ENCODE peak calls at places on chromosomes 11 and 22, in four cellular contexts. F is BJ; Q is adipocyte; C is naive thymus-derived CD4-positive, alpha-beta T cell. P is an unnamed sample.

GRCh38 chr22:45964926-45965564 is 11.9 kb downstream of the WNT7B start:
- DNase-seq in F (no peak), Q (no peak), C (no peak), P (no peak)

GRCh38 chr11:46299425-46300067 is 22.1 kb downstream of the CREB3L1 start:
- DNase-seq in F (no peak), Q (no peak), C (no peak), P (no peak)

GRCh38 chr11:96134622-96135021 is 208.4 kb downstream of the MAML2 start:
- DNase-seq in F (no peak), Q (peak; percentile 57), C (no peak), P (no peak)

GRCh38 chr22:25630446-25630845 is 66.0 kb downstream of the GRK3 start:
- DNase-seq in F (peak; percentile 1), Q (no peak), C (no peak), P (no peak)

GRCh38 chr11:74321487-74322188 is 10.2 kb upstream of the P4HA3 start:
- DNase-seq in F (peak; percentile 32), Q (peak; percentile 62), C (no peak), P (no peak)

GRCh38 chr11:127825185-127825584 is 762.2 kb downstream of the ETS1 start:
- DNase-seq in F (no peak), Q (no peak), C (no peak), P (no peak)

GRCh38 chr11:44613081-44613628 is 47.7 kb downstream of the CD82 start:
- DNase-seq in F (no peak), Q (no peak), C (no peak), P (no peak)

GRCh38 chr11:6587360-6587953 is 16.0 kb downstream of the RRP8 start:
- DNase-seq in F (no peak), Q (no peak), C (no peak), P (no peak)

GRCh38 chr22:45341503-45341902 is 31.8 kb downstream of the FAM118A start:
- DNase-seq in F (no peak), Q (no peak), C (peak; percentile 36), P (no peak)

GRCh38 chr11:8110396-8110795 is 29.4 kb downstream of the TUB start:
- DNase-seq in F (no peak), Q (no peak), C (no peak), P (no peak)

GRCh38 chr11:102279641-102280170 is 37.6 kb upstream of the BIRC3 start:
- DNase-seq in F (no peak), Q (peak; percentile 74), C (no peak), P (no peak)

GRCh38 chr11:46120361-46120710 is 918 bp downstream of the PHF21A start:
- DNase-seq in F (no peak), Q (peak; percentile 53), C (peak; percentile 41), P (no peak)

GRCh38 chr11:128929991-128930390 is 12.7 kb downstream of the TP53AIP1 start:
- DNase-seq in F (no peak), Q (peak; percentile 19), C (no peak), P (no peak)

GRCh38 chr22:32120603-32121002 is 38.5 kb downstream of the C22orf42 start:
- DNase-seq in F (no peak), Q (no peak), C (no peak), P (no peak)

GRCh38 chr11:95152878-95153856 is 63.5 kb downstream of the ENDOD1 start:
- DNase-seq in F (no peak), Q (no peak), C (no peak), P (no peak)

GRCh38 chr22:50184541-50185383 is 951 bp upstream of the TRABD start:
- DNase-seq in F (no peak), Q (no peak), C (no peak), P (no peak)

GRCh38 chr11:64744544-64745218 is 739 bp upstream of the RASGRP2 start:
- DNase-seq in F (no peak), Q (peak; percentile 26), C (peak; percentile 61), P (no peak)

GRCh38 chr11:35619754-35620640 is 1.7 kb downstream of the FJX1 start:
- DNase-seq in F (no peak), Q (peak; percentile 45), C (no peak), P (no peak)

GRCh38 chr11:69297926-69298777 is 4.2 kb downstream of the MYEOV start:
- DNase-seq in F (peak; percentile 70), Q (peak; percentile 76), C (peak; percentile 34), P (peak; percentile 88)

GRCh38 chr11:64342869-64343739 is 3.1 kb downstream of the CCDC88B start:
- DNase-seq in F (no peak), Q (no peak), C (no peak), P (no peak)

GRCh38 chr22:39592104-39593060 is 21.8 kb downstream of the CACNA1I start:
- DNase-seq in F (peak; percentile 21), Q (peak; percentile 84), C (no peak), P (peak; percentile 29)

GRCh38 chr11:118524757-118525465 is 2.4 kb upstream of the TTC36 start:
- DNase-seq in F (no peak), Q (no peak), C (no peak), P (no peak)

GRCh38 chr11:10818594-10818993 is 9.9 kb upstream of the EIF4G2 start:
- DNase-seq in F (peak; percentile 95), Q (peak; percentile 47), C (no peak), P (no peak)

GRCh38 chr11:75468534-75469340 is 35.7 kb upstream of the KLHL35 start:
- DNase-seq in F (no peak), Q (peak; percentile 36), C (no peak), P (no peak)

GRCh38 chr11:24391165-24391564 is 105.7 kb upstream of the LUZP2 start:
- DNase-seq in F (no peak), Q (peak; percentile 82), C (no peak), P (peak; percentile 10)

GRCh38 chr11:9884601-9885000 is 220.7 kb downstream of the SWAP70 start:
- DNase-seq in F (no peak), Q (no peak), C (no peak), P (no peak)

GRCh38 chr11:132064987-132065620 is 694.7 kb downstream of the NTM start:
- DNase-seq in F (peak; percentile 97), Q (peak; percentile 98), C (no peak), P (peak; percentile 96)

GRCh38 chr11:31050061-31050790 is 319.3 kb downstream of the DCDC1 start:
- DNase-seq in F (no peak), Q (no peak), C (no peak), P (no peak)

GRCh38 chr11:78080818-78081495 is 1.3 kb upstream of the NDUFC2 start:
- DNase-seq in F (peak; percentile 59), Q (no peak), C (no peak), P (no peak)
- H3K4me3 ChIP-seq in F (no peak overlapping the region), Q (peak overlapping the region; percentile 85), C (peak overlapping the region; percentile 99), P (no peak overlapping the region)

GRCh38 chr22:17910561-17911311 is 113.6 kb downstream of the MICAL3 start:
- DNase-seq in F (peak; percentile 46), Q (peak; percentile 86), C (no peak), P (peak; percentile 87)
- H3K4me3 ChIP-seq in F (no peak overlapping the region), Q (peak overlapping the region; percentile 36), C (no peak overlapping the region), P (no peak overlapping the region)

DNA sequence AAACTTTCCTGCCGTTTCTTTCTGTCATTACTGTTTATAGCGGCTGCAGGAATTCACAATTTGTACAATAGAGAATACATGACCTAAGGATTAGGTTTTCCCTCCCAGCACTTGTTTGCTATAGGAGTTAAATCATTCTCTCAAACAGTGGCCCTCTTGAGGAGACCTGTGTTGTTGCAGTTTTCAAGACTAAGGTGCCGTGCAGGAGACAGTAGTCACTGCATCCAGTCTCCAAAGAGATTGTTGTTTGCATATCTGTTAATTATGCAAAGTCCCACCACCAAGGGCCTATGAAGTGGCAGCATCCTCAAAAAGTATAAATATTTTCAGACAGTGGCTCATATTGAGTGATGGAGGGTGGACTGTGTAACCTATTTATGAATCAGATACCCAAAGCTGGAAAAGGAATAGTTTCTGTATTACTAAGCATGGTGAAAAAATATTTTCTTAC is 2.3 kb downstream of the PRSS23 start:
- DNase-seq in F (no peak), Q (peak; percentile 75), C (no peak), P (no peak)
- H3K4me3 ChIP-seq in F (peak overlapping the region; percentile 61), Q (peak overlapping the region; percentile 91), C (no peak overlapping the region), P (peak overlapping the region; percentile 75)

GRCh38 chr22:30398685-30399680 is 2.2 kb downstream of the SEC14L2 start:
- DNase-seq in F (no peak), Q (no peak), C (no peak), P (no peak)

GRCh38 chr22:30402036-30402759 is 5.4 kb downstream of the SEC14L2 start:
- DNase-seq in F (no peak), Q (no peak), C (no peak), P (no peak)

GRCh38 chr22:30397656-30398635 is 1.1 kb downstream of the SEC14L2 start:
- DNase-seq in F (no peak), Q (no peak), C (no peak), P (no peak)

GRCh38 chr22:30400159-30400558 is 3.3 kb downstream of the SEC14L2 start:
- DNase-seq in F (no peak), Q (no peak), C (no peak), P (no peak)

DNA sequence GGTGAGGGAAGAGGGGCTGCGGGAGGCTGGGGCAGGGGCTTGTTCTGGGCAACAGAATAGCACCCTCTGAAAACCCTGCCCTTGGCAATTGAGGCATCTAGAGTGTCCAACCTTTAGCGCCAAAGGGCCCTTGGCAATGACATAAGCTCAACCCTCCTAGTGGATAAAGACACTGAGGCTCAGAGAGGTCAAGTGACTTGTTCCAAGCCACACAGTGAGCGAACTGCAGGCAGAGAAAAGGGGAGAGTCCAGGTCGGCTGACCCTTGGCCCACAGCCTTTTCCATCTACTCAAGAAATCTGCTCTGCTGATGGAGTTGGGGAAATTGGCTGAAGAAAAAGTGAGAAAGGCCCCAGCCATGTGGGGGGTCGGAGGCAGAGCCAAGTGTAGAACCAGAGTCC is 2.9 kb downstream of the SEC14L2 start:
- DNase-seq in F (no peak), Q (no peak), C (no peak), P (no peak)
- H3K4me3 ChIP-seq in F (no peak overlapping the region), Q (no peak overlapping the region), C (no peak overlapping the region), P (no peak overlapping the region)

GRCh38 chr11:77191429-77191822 is 63.4 kb downstream of the MYO7A start:
- DNase-seq in F (no peak), Q (no peak), C (no peak), P (no peak)
- H3K4me3 ChIP-seq in F (no peak overlapping the region), Q (no peak overlapping the region), C (no peak overlapping the region), P (no peak overlapping the region)

P was measured in epithelial cell of proximal tubule.